ENCODE peak calls at places on chromosomes 16 and 17, in ten cellular contexts. One of them, this sample, is unnamed. For H4K20me1, the result is how much of the 10 kb centered on the place peaks cover.

GRCh38 chr16:50425648-50426047 is 56.9 kb upstream of the BRD7 start:
- DNase-seq in fibroblast of lung: no peak
- DNase-seq in IMR-90: no peak
- DNase-seq in mammary epithelial cell: no peak
- DNase-seq in H1: no peak
- DNase-seq in GM23338: no peak
- DNase-seq in PC-9: no peak
- DNase-seq in astrocyte: no peak
- DNase-seq in SK-N-SH: peak
- DNase-seq in neural progenitor cell: no peak
- DNase-seq in this sample: no peak

GRCh38 chr16:89033796-89034572 is 57.0 kb upstream of the CBFA2T3 start:
- DNase-seq in IMR-90: no peak
- DNase-seq in PC-9: no peak
- DNase-seq in SK-N-SH: no peak
- DNase-seq in fibroblast of lung: no peak
- DNase-seq in neural progenitor cell: no peak
- DNase-seq in mammary epithelial cell: no peak
- DNase-seq in GM23338: no peak
- DNase-seq in H1: no peak
- DNase-seq in astrocyte: no peak
- DNase-seq in this sample: no peak

GRCh38 chr17:43665387-43666101 is 3.8 kb upstream of the MEOX1 start:
- DNase-seq in GM23338: no peak
- DNase-seq in IMR-90: no peak
- DNase-seq in H1: peak
- DNase-seq in PC-9: peak
- DNase-seq in fibroblast of lung: no peak
- DNase-seq in neural progenitor cell: no peak
- DNase-seq in mammary epithelial cell: no peak
- DNase-seq in astrocyte: no peak
- DNase-seq in SK-N-SH: no peak
- DNase-seq in this sample: no peak

GRCh38 chr16:31106509-31107464 is 1.4 kb upstream of the BCKDK start:
- DNase-seq in astrocyte: no peak
- DNase-seq in SK-N-SH: no peak
- DNase-seq in neural progenitor cell: no peak
- DNase-seq in GM23338: no peak
- DNase-seq in IMR-90: no peak
- DNase-seq in mammary epithelial cell: no peak
- DNase-seq in fibroblast of lung: no peak
- DNase-seq in PC-9: no peak
- DNase-seq in H1: no peak
- DNase-seq in this sample: no peak

GRCh38 chr16:28873543-28874201 is 4.6 kb upstream of the ATP2A1 start:
- DNase-seq in SK-N-SH: peak
- DNase-seq in PC-9: peak
- DNase-seq in fibroblast of lung: no peak
- DNase-seq in neural progenitor cell: peak
- DNase-seq in astrocyte: no peak
- DNase-seq in GM23338: peak
- DNase-seq in mammary epithelial cell: no peak
- DNase-seq in H1: peak
- DNase-seq in IMR-90: no peak
- DNase-seq in this sample: peak

GRCh38 chr16:29816694-29817441 is 916 bp downstream of the PAGR1 start:
- DNase-seq in H1: peak
- DNase-seq in mammary epithelial cell: peak
- DNase-seq in GM23338: peak
- DNase-seq in fibroblast of lung: peak
- DNase-seq in neural progenitor cell: peak
- DNase-seq in PC-9: peak
- DNase-seq in astrocyte: no peak
- DNase-seq in IMR-90: peak
- DNase-seq in SK-N-SH: peak
- DNase-seq in this sample: peak

GRCh38 chr17:9628509-9628908 is 16.8 kb upstream of the USP43 start:
- DNase-seq in IMR-90: no peak
- DNase-seq in H1: no peak
- DNase-seq in GM23338: no peak
- DNase-seq in neural progenitor cell: no peak
- DNase-seq in SK-N-SH: no peak
- DNase-seq in astrocyte: no peak
- DNase-seq in PC-9: peak
- DNase-seq in fibroblast of lung: no peak
- DNase-seq in mammary epithelial cell: peak
- DNase-seq in this sample: no peak

GRCh38 chr16:88688013-88688778 is 1.9 kb upstream of the SNAI3 start:
- DNase-seq in SK-N-SH: peak
- DNase-seq in neural progenitor cell: peak
- DNase-seq in H1: no peak
- DNase-seq in IMR-90: no peak
- DNase-seq in fibroblast of lung: peak
- DNase-seq in PC-9: peak
- DNase-seq in astrocyte: no peak
- DNase-seq in mammary epithelial cell: no peak
- DNase-seq in GM23338: no peak
- DNase-seq in this sample: no peak

GRCh38 chr17:7250655-7251329 is 742 bp downstream of the CTDNEP1 start:
- DNase-seq in neural progenitor cell: peak
- DNase-seq in fibroblast of lung: no peak
- DNase-seq in mammary epithelial cell: no peak
- DNase-seq in H1: no peak
- DNase-seq in SK-N-SH: no peak
- DNase-seq in IMR-90: no peak
- DNase-seq in GM23338: peak
- DNase-seq in astrocyte: no peak
- DNase-seq in PC-9: no peak
- DNase-seq in this sample: peak

GRCh38 chr16:70577256-70577698 is 53.7 kb downstream of the SF3B3 start:
- DNase-seq in H1: peak
- DNase-seq in PC-9: peak
- DNase-seq in neural progenitor cell: no peak
- DNase-seq in fibroblast of lung: peak
- DNase-seq in GM23338: no peak
- DNase-seq in IMR-90: peak
- DNase-seq in astrocyte: peak
- DNase-seq in SK-N-SH: no peak
- DNase-seq in mammary epithelial cell: peak
- DNase-seq in this sample: no peak

GRCh38 chr17:42783778-42784138 is 3.3 kb downstream of the WNK4 start:
- DNase-seq in PC-9: no peak
- DNase-seq in neural progenitor cell: no peak
- DNase-seq in SK-N-SH: no peak
- DNase-seq in mammary epithelial cell: no peak
- DNase-seq in fibroblast of lung: no peak
- DNase-seq in H1: no peak
- DNase-seq in astrocyte: no peak
- DNase-seq in IMR-90: no peak
- DNase-seq in GM23338: no peak
- DNase-seq in this sample: no peak

GRCh38 chr16:12439443-12440232 is 364.0 kb downstream of the CPPED1 start:
- DNase-seq in H1: no peak
- DNase-seq in astrocyte: no peak
- DNase-seq in IMR-90: no peak
- DNase-seq in PC-9: no peak
- DNase-seq in neural progenitor cell: no peak
- DNase-seq in mammary epithelial cell: no peak
- DNase-seq in SK-N-SH: no peak
- DNase-seq in GM23338: no peak
- DNase-seq in fibroblast of lung: no peak
- DNase-seq in this sample: no peak

GRCh38 chr16:83769397-83770008 is 38.3 kb upstream of the HSBP1 start:
- DNase-seq in astrocyte: no peak
- DNase-seq in IMR-90: no peak
- DNase-seq in H1: no peak
- DNase-seq in GM23338: peak
- DNase-seq in neural progenitor cell: no peak
- DNase-seq in fibroblast of lung: no peak
- DNase-seq in PC-9: no peak
- DNase-seq in mammary epithelial cell: no peak
- DNase-seq in SK-N-SH: no peak
- DNase-seq in this sample: no peak
- H3K4me3 ChIP-seq in astrocyte: no peak
- H3K4me3 ChIP-seq in IMR-90: no peak
- H3K4me3 ChIP-seq in H1: no peak
- H3K4me3 ChIP-seq in GM23338: peak
- H3K4me3 ChIP-seq in neural progenitor cell: no peak
- H3K4me3 ChIP-seq in fibroblast of lung: no peak
- H3K4me3 ChIP-seq in PC-9: no peak
- H3K4me3 ChIP-seq in mammary epithelial cell: no peak
- H3K4me3 ChIP-seq in SK-N-SH: no peak
- H3K4me3 ChIP-seq in this sample: no peak

GRCh38 chr17:82753516-82753915 is 1.7 kb downstream of the TBCD start:
- DNase-seq in IMR-90: no peak
- DNase-seq in SK-N-SH: no peak
- DNase-seq in mammary epithelial cell: no peak
- DNase-seq in astrocyte: no peak
- DNase-seq in neural progenitor cell: no peak
- DNase-seq in fibroblast of lung: no peak
- DNase-seq in H1: no peak
- DNase-seq in GM23338: peak
- DNase-seq in PC-9: no peak
- DNase-seq in this sample: no peak
- H4K20me1 ChIP-seq in IMR-90: under half
- H4K20me1 ChIP-seq in SK-N-SH: under half
- H4K20me1 ChIP-seq in mammary epithelial cell: under half
- H4K20me1 ChIP-seq in astrocyte: under half
- H4K20me1 ChIP-seq in neural progenitor cell: under half
- H4K20me1 ChIP-seq in fibroblast of lung: under half
- H4K20me1 ChIP-seq in H1: under half
- H4K20me1 ChIP-seq in GM23338: under half
- H4K20me1 ChIP-seq in PC-9: under half
- H4K20me1 ChIP-seq in this sample: under half

GRCh38 chr17:72396121-72396520 is 275.3 kb downstream of the SOX9 start:
- DNase-seq in neural progenitor cell: no peak
- DNase-seq in H1: no peak
- DNase-seq in GM23338: no peak
- DNase-seq in IMR-90: no peak
- DNase-seq in astrocyte: no peak
- DNase-seq in fibroblast of lung: no peak
- DNase-seq in SK-N-SH: no peak
- DNase-seq in mammary epithelial cell: no peak
- DNase-seq in PC-9: no peak
- DNase-seq in this sample: no peak
- H3K4me3 ChIP-seq in neural progenitor cell: no peak
- H3K4me3 ChIP-seq in H1: no peak
- H3K4me3 ChIP-seq in GM23338: no peak
- H3K4me3 ChIP-seq in IMR-90: no peak
- H3K4me3 ChIP-seq in astrocyte: no peak
- H3K4me3 ChIP-seq in fibroblast of lung: no peak
- H3K4me3 ChIP-seq in SK-N-SH: no peak
- H3K4me3 ChIP-seq in mammary epithelial cell: no peak
- H3K4me3 ChIP-seq in PC-9: no peak
- H3K4me3 ChIP-seq in this sample: no peak

GRCh38 chr17:45063198-45063597 is 2.1 kb downstream of the NMT1 start:
- DNase-seq in GM23338: no peak
- DNase-seq in H1: no peak
- DNase-seq in mammary epithelial cell: no peak
- DNase-seq in fibroblast of lung: no peak
- DNase-seq in IMR-90: no peak
- DNase-seq in neural progenitor cell: no peak
- DNase-seq in PC-9: no peak
- DNase-seq in SK-N-SH: no peak
- DNase-seq in astrocyte: no peak
- DNase-seq in this sample: no peak
- H4K20me1 ChIP-seq in GM23338: under half
- H4K20me1 ChIP-seq in H1: under half
- H4K20me1 ChIP-seq in mammary epithelial cell: under half
- H4K20me1 ChIP-seq in fibroblast of lung: under half
- H4K20me1 ChIP-seq in IMR-90: under half
- H4K20me1 ChIP-seq in neural progenitor cell: under half
- H4K20me1 ChIP-seq in PC-9: under half
- H4K20me1 ChIP-seq in SK-N-SH: under half
- H4K20me1 ChIP-seq in astrocyte: under half
- H4K20me1 ChIP-seq in this sample: under half

GRCh38 chr16:67249178-67249759 is 490 bp downstream of the SLC9A5 start:
- DNase-seq in neural progenitor cell: no peak
- DNase-seq in astrocyte: no peak
- DNase-seq in H1: peak
- DNase-seq in PC-9: no peak
- DNase-seq in GM23338: peak
- DNase-seq in IMR-90: no peak
- DNase-seq in SK-N-SH: no peak
- DNase-seq in fibroblast of lung: no peak
- DNase-seq in mammary epithelial cell: no peak
- DNase-seq in this sample: no peak
- H3K4me3 ChIP-seq in neural progenitor cell: peak
- H3K4me3 ChIP-seq in astrocyte: peak
- H3K4me3 ChIP-seq in H1: peak
- H3K4me3 ChIP-seq in PC-9: peak
- H3K4me3 ChIP-seq in GM23338: peak
- H3K4me3 ChIP-seq in IMR-90: peak
- H3K4me3 ChIP-seq in SK-N-SH: peak
- H3K4me3 ChIP-seq in fibroblast of lung: peak
- H3K4me3 ChIP-seq in mammary epithelial cell: peak
- H3K4me3 ChIP-seq in this sample: peak

GRCh38 chr16:4239020-4239419 is 2.9 kb downstream of the SRL start:
- DNase-seq in IMR-90: no peak
- DNase-seq in PC-9: no peak
- DNase-seq in GM23338: no peak
- DNase-seq in H1: no peak
- DNase-seq in mammary epithelial cell: no peak
- DNase-seq in SK-N-SH: peak
- DNase-seq in astrocyte: no peak
- DNase-seq in fibroblast of lung: no peak
- DNase-seq in neural progenitor cell: no peak
- DNase-seq in this sample: no peak

GRCh38 chr16:4244254-4244812 is 2.5 kb upstream of the SRL start:
- DNase-seq in H1: no peak
- DNase-seq in neural progenitor cell: peak
- DNase-seq in GM23338: no peak
- DNase-seq in astrocyte: no peak
- DNase-seq in fibroblast of lung: no peak
- DNase-seq in mammary epithelial cell: no peak
- DNase-seq in PC-9: no peak
- DNase-seq in SK-N-SH: no peak
- DNase-seq in IMR-90: peak
- DNase-seq in this sample: no peak

GRCh38 chr16:4239682-4240175 is 2.2 kb downstream of the SRL start:
- DNase-seq in PC-9: no peak
- DNase-seq in neural progenitor cell: no peak
- DNase-seq in H1: no peak
- DNase-seq in IMR-90: no peak
- DNase-seq in SK-N-SH: no peak
- DNase-seq in GM23338: no peak
- DNase-seq in mammary epithelial cell: no peak
- DNase-seq in astrocyte: no peak
- DNase-seq in fibroblast of lung: no peak
- DNase-seq in this sample: no peak

GRCh38 chr16:4241601-4242270 is at the start of gene SRL:
- DNase-seq in fibroblast of lung: no peak
- DNase-seq in IMR-90: no peak
- DNase-seq in GM23338: no peak
- DNase-seq in H1: no peak
- DNase-seq in mammary epithelial cell: no peak
- DNase-seq in SK-N-SH: peak
- DNase-seq in astrocyte: no peak
- DNase-seq in neural progenitor cell: no peak
- DNase-seq in PC-9: no peak
- DNase-seq in this sample: no peak

GRCh38 chr16:4240624-4241023 is 1.3 kb downstream of the SRL start:
- DNase-seq in PC-9: no peak
- DNase-seq in astrocyte: no peak
- DNase-seq in fibroblast of lung: no peak
- DNase-seq in neural progenitor cell: peak
- DNase-seq in IMR-90: no peak
- DNase-seq in mammary epithelial cell: no peak
- DNase-seq in GM23338: peak
- DNase-seq in SK-N-SH: peak
- DNase-seq in H1: no peak
- DNase-seq in this sample: no peak
- H4K20me1 ChIP-seq in PC-9: under half
- H4K20me1 ChIP-seq in astrocyte: under half
- H4K20me1 ChIP-seq in fibroblast of lung: under half
- H4K20me1 ChIP-seq in neural progenitor cell: under half
- H4K20me1 ChIP-seq in IMR-90: under half
- H4K20me1 ChIP-seq in mammary epithelial cell: under half
- H4K20me1 ChIP-seq in GM23338: under half
- H4K20me1 ChIP-seq in SK-N-SH: under half
- H4K20me1 ChIP-seq in H1: under half
- H4K20me1 ChIP-seq in this sample: under half

This sample was measured in DND-41.